ENCODE peak calls at places on chromosomes 2 and 18, in eight cellular contexts. One of them, this sample, is unnamed.

GRCh38 chr2:3001595-3002184 is 375.9 kb downstream of the EIPR1 start:
- DNase-seq in breast epithelium: no peak
- DNase-seq in MM.1S: no peak
- DNase-seq in tibial artery: no peak
- DNase-seq in heart left ventricle: no peak
- DNase-seq in HCT116: no peak
- DNase-seq in astrocyte: no peak
- DNase-seq in AG04450: no peak
- DNase-seq in this sample: no peak

GRCh38 chr18:59062643-59063006 is 77.1 kb upstream of the SEC11C start:
- DNase-seq in breast epithelium: no peak
- DNase-seq in MM.1S: no peak
- DNase-seq in tibial artery: no peak
- DNase-seq in heart left ventricle: no peak
- DNase-seq in HCT116: no peak
- DNase-seq in astrocyte: no peak
- DNase-seq in AG04450: no peak
- DNase-seq in this sample: no peak

GRCh38 chr2:206936456-206937222 is 2.7 kb upstream of the CPO start:
- DNase-seq in breast epithelium: no peak
- DNase-seq in MM.1S: no peak
- DNase-seq in tibial artery: no peak
- DNase-seq in heart left ventricle: no peak
- DNase-seq in HCT116: no peak
- DNase-seq in astrocyte: no peak
- DNase-seq in AG04450: no peak
- DNase-seq in this sample: no peak

GRCh38 chr2:21038403-21039073 is 5.3 kb downstream of the APOB start:
- DNase-seq in breast epithelium: no peak
- DNase-seq in MM.1S: no peak
- DNase-seq in tibial artery: peak
- DNase-seq in heart left ventricle: no peak
- DNase-seq in HCT116: no peak
- DNase-seq in astrocyte: no peak
- DNase-seq in AG04450: no peak
- DNase-seq in this sample: peak

GRCh38 chr2:204885747-204886146 is 340.5 kb downstream of the PARD3B start:
- DNase-seq in breast epithelium: no peak
- DNase-seq in MM.1S: no peak
- DNase-seq in tibial artery: no peak
- DNase-seq in heart left ventricle: no peak
- DNase-seq in HCT116: no peak
- DNase-seq in astrocyte: no peak
- DNase-seq in AG04450: no peak
- DNase-seq in this sample: no peak

GRCh38 chr18:44067201-44067600 is 613.5 kb upstream of the SETBP1 start:
- DNase-seq in breast epithelium: no peak
- DNase-seq in MM.1S: no peak
- DNase-seq in tibial artery: no peak
- DNase-seq in heart left ventricle: no peak
- DNase-seq in HCT116: no peak
- DNase-seq in astrocyte: no peak
- DNase-seq in AG04450: no peak
- DNase-seq in this sample: no peak

GRCh38 chr2:406876-407275 is 119.0 kb upstream of the ALKAL2 start:
- DNase-seq in breast epithelium: no peak
- DNase-seq in MM.1S: no peak
- DNase-seq in tibial artery: no peak
- DNase-seq in heart left ventricle: no peak
- DNase-seq in HCT116: no peak
- DNase-seq in astrocyte: no peak
- DNase-seq in AG04450: no peak
- DNase-seq in this sample: no peak

GRCh38 chr2:37544617-37545031 is 126.8 kb downstream of the CDC42EP3 start:
- DNase-seq in breast epithelium: no peak
- DNase-seq in MM.1S: no peak
- DNase-seq in tibial artery: no peak
- DNase-seq in heart left ventricle: no peak
- DNase-seq in HCT116: no peak
- DNase-seq in astrocyte: peak
- DNase-seq in AG04450: no peak
- DNase-seq in this sample: no peak

GRCh38 chr2:85330839-85331636 is 3.2 kb upstream of the TGOLN2 start:
- DNase-seq in breast epithelium: no peak
- DNase-seq in MM.1S: peak
- DNase-seq in tibial artery: no peak
- DNase-seq in heart left ventricle: no peak
- DNase-seq in HCT116: no peak
- DNase-seq in astrocyte: no peak
- DNase-seq in AG04450: no peak
- DNase-seq in this sample: no peak

GRCh38 chr2:28995765-28996164 is 14.7 kb downstream of the TOGARAM2 start:
- DNase-seq in breast epithelium: no peak
- DNase-seq in MM.1S: no peak
- DNase-seq in tibial artery: no peak
- DNase-seq in heart left ventricle: no peak
- DNase-seq in HCT116: no peak
- DNase-seq in astrocyte: no peak
- DNase-seq in AG04450: no peak
- DNase-seq in this sample: peak

GRCh38 chr2:86818114-86818801 is 27.5 kb upstream of the CD8A start:
- DNase-seq in breast epithelium: no peak
- DNase-seq in MM.1S: no peak
- DNase-seq in tibial artery: no peak
- DNase-seq in heart left ventricle: no peak
- DNase-seq in HCT116: no peak
- DNase-seq in astrocyte: no peak
- DNase-seq in AG04450: no peak
- DNase-seq in this sample: no peak

GRCh38 chr2:160932960-160933359 is 227.3 kb upstream of the TANK start:
- DNase-seq in breast epithelium: no peak
- DNase-seq in MM.1S: no peak
- DNase-seq in tibial artery: no peak
- DNase-seq in heart left ventricle: no peak
- DNase-seq in HCT116: no peak
- DNase-seq in astrocyte: no peak
- DNase-seq in AG04450: peak
- DNase-seq in this sample: peak
- TF ChIP-seq CTCF in breast epithelium: no peak
- TF ChIP-seq CTCF in MM.1S: no peak
- TF ChIP-seq CTCF in tibial artery: no peak
- TF ChIP-seq CTCF in heart left ventricle: no peak
- TF ChIP-seq CTCF in HCT116: no peak
- TF ChIP-seq CTCF in astrocyte: no peak
- TF ChIP-seq CTCF in AG04450: no peak
- TF ChIP-seq CTCF in this sample: no peak

DNA sequence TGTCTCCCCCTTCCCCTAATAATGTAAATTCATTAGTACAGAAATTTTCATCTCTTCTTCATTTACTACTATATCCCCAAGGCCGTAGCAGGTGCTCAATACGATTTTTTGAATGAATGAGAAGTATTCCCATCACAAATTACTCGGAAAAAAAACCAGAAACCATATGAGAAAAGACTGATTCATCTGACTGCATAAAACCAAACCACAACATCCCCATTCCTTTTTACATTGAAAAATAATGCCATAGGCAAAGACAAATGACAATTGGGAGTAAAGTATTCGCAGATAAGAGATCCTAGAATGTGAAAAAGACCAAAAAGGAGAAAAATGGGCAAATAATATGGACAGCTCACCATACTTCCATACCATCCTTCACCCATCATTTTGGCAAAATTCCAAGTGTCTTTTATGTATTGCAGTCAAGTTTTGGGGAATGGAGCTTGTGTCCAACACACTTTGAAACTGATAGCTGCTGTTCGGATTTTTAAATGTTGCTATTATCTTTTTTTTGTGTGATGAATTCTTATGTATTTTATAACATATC is 1.5 kb downstream of the ZC3H8 start:
- DNase-seq in breast epithelium: no peak
- DNase-seq in MM.1S: peak
- DNase-seq in tibial artery: no peak
- DNase-seq in heart left ventricle: no peak
- DNase-seq in HCT116: no peak
- DNase-seq in astrocyte: no peak
- DNase-seq in AG04450: no peak
- DNase-seq in this sample: no peak
- H3K4me3 ChIP-seq in breast epithelium: no peak
- H3K4me3 ChIP-seq in MM.1S: no peak
- H3K4me3 ChIP-seq in tibial artery: no peak
- H3K4me3 ChIP-seq in heart left ventricle: no peak
- H3K4me3 ChIP-seq in HCT116: no peak
- H3K4me3 ChIP-seq in astrocyte: no peak
- H3K4me3 ChIP-seq in AG04450: no peak
- H3K4me3 ChIP-seq in this sample: no peak

GRCh38 chr2:137249463-137249862 is 484.1 kb downstream of the THSD7B start:
- DNase-seq in breast epithelium: no peak
- DNase-seq in MM.1S: no peak
- DNase-seq in tibial artery: no peak
- DNase-seq in heart left ventricle: no peak
- DNase-seq in HCT116: no peak
- DNase-seq in astrocyte: no peak
- DNase-seq in AG04450: no peak
- DNase-seq in this sample: peak

GRCh38 chr2:137252934-137253333 is 487.6 kb downstream of the THSD7B start:
- DNase-seq in breast epithelium: no peak
- DNase-seq in MM.1S: no peak
- DNase-seq in tibial artery: no peak
- DNase-seq in heart left ventricle: no peak
- DNase-seq in HCT116: no peak
- DNase-seq in astrocyte: peak
- DNase-seq in AG04450: no peak
- DNase-seq in this sample: peak

GRCh38 chr2:137255345-137255744 is 490.0 kb downstream of the THSD7B start:
- DNase-seq in breast epithelium: no peak
- DNase-seq in MM.1S: no peak
- DNase-seq in tibial artery: no peak
- DNase-seq in heart left ventricle: no peak
- DNase-seq in HCT116: no peak
- DNase-seq in astrocyte: no peak
- DNase-seq in AG04450: no peak
- DNase-seq in this sample: peak

GRCh38 chr2:137255990-137256389 is 490.6 kb downstream of the THSD7B start:
- DNase-seq in breast epithelium: no peak
- DNase-seq in MM.1S: no peak
- DNase-seq in tibial artery: no peak
- DNase-seq in heart left ventricle: no peak
- DNase-seq in HCT116: no peak
- DNase-seq in astrocyte: peak
- DNase-seq in AG04450: no peak
- DNase-seq in this sample: peak

GRCh38 chr2:137254081-137254480 is 488.7 kb downstream of the THSD7B start:
- DNase-seq in breast epithelium: no peak
- DNase-seq in MM.1S: no peak
- DNase-seq in tibial artery: no peak
- DNase-seq in heart left ventricle: no peak
- DNase-seq in HCT116: no peak
- DNase-seq in astrocyte: no peak
- DNase-seq in AG04450: no peak
- DNase-seq in this sample: no peak
- TF ChIP-seq CTCF in breast epithelium: no peak
- TF ChIP-seq CTCF in MM.1S: no peak
- TF ChIP-seq CTCF in tibial artery: no peak
- TF ChIP-seq CTCF in heart left ventricle: no peak
- TF ChIP-seq CTCF in HCT116: no peak
- TF ChIP-seq CTCF in astrocyte: no peak
- TF ChIP-seq CTCF in AG04450: no peak
- TF ChIP-seq CTCF in this sample: no peak

DNA sequence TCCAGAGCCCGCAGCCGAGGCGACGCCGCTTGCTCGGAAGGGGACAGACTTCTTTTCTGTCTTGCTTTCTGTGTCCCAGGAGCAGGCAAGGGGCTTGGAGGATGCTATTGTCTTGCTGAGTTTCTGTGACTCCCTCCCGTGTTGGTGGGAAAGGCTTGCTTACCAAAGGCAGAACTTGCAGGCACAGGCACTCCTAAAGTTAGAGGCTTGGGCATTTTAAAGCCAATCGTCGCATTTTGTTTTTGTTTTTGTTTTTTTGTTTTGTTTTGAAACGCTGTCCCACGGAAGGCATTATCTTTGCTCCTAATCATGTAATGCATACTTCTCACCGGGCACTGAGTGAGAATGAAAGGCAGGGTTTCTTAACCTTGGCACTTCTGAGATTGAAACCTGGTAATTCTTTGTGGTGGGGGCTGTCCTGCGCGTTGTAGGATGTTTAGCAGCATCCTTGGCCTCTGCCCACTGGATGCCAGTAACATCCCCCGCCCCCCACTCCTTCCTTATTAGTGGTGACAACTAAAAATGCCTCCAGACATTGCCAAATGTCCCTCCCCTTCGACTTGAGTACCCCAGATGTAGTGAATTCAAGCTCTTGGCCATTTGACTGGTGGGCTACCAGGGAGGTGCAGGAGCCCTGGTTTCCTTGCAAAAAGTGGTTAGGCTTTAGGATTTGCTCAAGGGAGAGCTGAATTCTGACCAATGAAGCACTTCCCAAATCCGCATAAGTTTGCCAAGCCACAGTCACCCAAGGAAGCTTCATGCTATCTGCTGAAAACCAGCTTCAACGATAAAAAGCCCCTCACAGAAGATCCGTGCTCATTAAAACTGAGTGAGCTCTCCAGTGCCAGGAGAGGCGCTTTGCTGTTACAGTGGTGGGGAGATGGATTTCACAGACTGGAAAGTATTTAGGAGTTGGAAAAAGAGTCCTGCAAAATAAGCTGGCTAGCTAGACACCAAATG is 1.1 kb downstream of the ANTXR1 start:
- DNase-seq in breast epithelium: no peak
- DNase-seq in MM.1S: peak
- DNase-seq in tibial artery: no peak
- DNase-seq in heart left ventricle: no peak
- DNase-seq in HCT116: no peak
- DNase-seq in astrocyte: peak
- DNase-seq in AG04450: no peak
- DNase-seq in this sample: no peak
- H3K4me3 ChIP-seq in breast epithelium: peak
- H3K4me3 ChIP-seq in MM.1S: peak
- H3K4me3 ChIP-seq in tibial artery: peak
- H3K4me3 ChIP-seq in heart left ventricle: peak
- H3K4me3 ChIP-seq in HCT116: peak
- H3K4me3 ChIP-seq in astrocyte: peak
- H3K4me3 ChIP-seq in AG04450: peak
- H3K4me3 ChIP-seq in this sample: peak

GRCh38 chr2:13046557-13047165 is 329.9 kb downstream of the TRIB2 start:
- DNase-seq in breast epithelium: no peak
- DNase-seq in MM.1S: peak
- DNase-seq in tibial artery: no peak
- DNase-seq in heart left ventricle: no peak
- DNase-seq in HCT116: peak
- DNase-seq in astrocyte: no peak
- DNase-seq in AG04450: no peak
- DNase-seq in this sample: peak
- TF ChIP-seq CTCF in breast epithelium: no peak
- TF ChIP-seq CTCF in MM.1S: peak
- TF ChIP-seq CTCF in tibial artery: no peak
- TF ChIP-seq CTCF in heart left ventricle: peak
- TF ChIP-seq CTCF in HCT116: peak
- TF ChIP-seq CTCF in astrocyte: peak
- TF ChIP-seq CTCF in AG04450: peak
- TF ChIP-seq CTCF in this sample: peak